ENCODE peak calls at places on chromosomes 5 and 9, in four cellular contexts. Q is NCI-H146; L is right lobe of liver; S is activated naive CD4-positive, alpha-beta T cell. E is an unnamed sample.

GRCh38 chr9:72150653-72151052 is 1.4 kb downstream of the GDA start:
- DNase-seq in S (no peak), L (no peak), Q (no peak), E (no peak)

GRCh38 chr5:181187500-181188213 is 17.3 kb downstream of the TRIM7 start:
- DNase-seq in L (peak), Q (no peak), S (no peak), E (peak)

GRCh38 chr5:81068063-81068462 is 107.9 kb downstream of the RASGRF2 start:
- DNase-seq in Q (no peak), L (no peak), S (no peak), E (no peak)

GRCh38 chr5:135545115-135545514 is 9.4 kb upstream of the NEUROG1 start:
- DNase-seq in S (no peak), Q (no peak), L (no peak), E (no peak)

GRCh38 chr5:314676-315487 is 6.6 kb upstream of the AHRR start:
- DNase-seq in Q (no peak), L (no peak), S (no peak), E (no peak)

GRCh38 chr5:179558912-179559279 is 8.5 kb downstream of the RUFY1 start:
- DNase-seq in Q (peak), S (no peak), L (peak), E (no peak)

GRCh38 chr9:123996731-123997421 is 14.7 kb upstream of the LHX2 start:
- DNase-seq in Q (no peak), S (no peak), L (no peak), E (no peak)

GRCh38 chr9:130432796-130433167 is 12.0 kb upstream of the ASS1 start:
- DNase-seq in Q (peak), L (peak), S (no peak), E (no peak)